ENCODE peak calls at places on chromosomes 2 and 18, in seven cellular contexts. U, R, N, K, E, T and P are unnamed samples.

GRCh38 chr18:26685438-26686173 is 137.3 kb upstream of the KCTD1 start:
- DNase-seq in U (no peak), R (no peak), N (no peak), K (no peak), E (no peak), T (no peak), P (no peak)

GRCh38 chr2:237858294-237859081 is 935 bp upstream of the RAMP1 start:
- DNase-seq in U (peak), R (peak), N (no peak), K (peak), E (peak), T (peak), P (peak)

GRCh38 chr2:60977562-60977895 is 40.0 kb upstream of the PEX13 start:
- DNase-seq in U (no peak), R (no peak), N (no peak), K (no peak), E (no peak), T (no peak), P (no peak)

GRCh38 chr2:162301151-162301804 is 17.2 kb downstream of the IFIH1 start:
- DNase-seq in U (peak), R (peak), N (peak), K (no peak), E (peak), T (peak), P (peak)

GRCh38 chr18:3710712-3711269 is 260.8 kb downstream of the TGIF1 start:
- DNase-seq in U (no peak), R (peak), N (peak), K (no peak), E (peak), T (peak), P (peak)

GRCh38 chr2:179171371-179171770 is 93.3 kb downstream of the SESTD1 start:
- DNase-seq in U (no peak), R (no peak), N (no peak), K (no peak), E (no peak), T (no peak), P (no peak)

GRCh38 chr2:229586012-229586411 is 128.3 kb downstream of the DNER start:
- DNase-seq in U (no peak), R (no peak), N (no peak), K (no peak), E (no peak), T (no peak), P (no peak)

GRCh38 chr18:68997845-68998244 is 200.0 kb downstream of the CCDC102B start:
- DNase-seq in U (no peak), R (no peak), N (no peak), K (no peak), E (no peak), T (no peak), P (no peak)

GRCh38 chr2:165902929-165903328 is 50.6 kb downstream of the TTC21B start:
- DNase-seq in U (no peak), R (no peak), N (no peak), K (no peak), E (peak), T (no peak), P (no peak)

GRCh38 chr2:55761024-55761423 is 67.4 kb upstream of the PNPT1 start:
- DNase-seq in U (no peak), R (no peak), N (no peak), K (no peak), E (no peak), T (no peak), P (no peak)

GRCh38 chr2:50614056-50614455 is 417.9 kb downstream of the NRXN1 start:
- DNase-seq in U (no peak), R (no peak), N (no peak), K (no peak), E (no peak), T (no peak), P (no peak)

GRCh38 chr2:152134488-152135280 is 35.8 kb upstream of the CACNB4 start:
- DNase-seq in U (no peak), R (no peak), N (no peak), K (no peak), E (no peak), T (no peak), P (no peak)

GRCh38 chr2:164657129-164657528 is 35.8 kb upstream of the GRB14 start:
- DNase-seq in U (no peak), R (no peak), N (no peak), K (no peak), E (peak), T (no peak), P (no peak)

GRCh38 chr2:208315081-208315788 is 49.2 kb downstream of the PIKFYVE start:
- DNase-seq in U (no peak), R (peak), N (no peak), K (no peak), E (peak), T (no peak), P (no peak)

GRCh38 chr2:164044637-164045036 is 308.8 kb upstream of the FIGN start:
- DNase-seq in U (no peak), R (no peak), N (no peak), K (no peak), E (no peak), T (no peak), P (no peak)

GRCh38 chr2:45299361-45299760 is 290.1 kb upstream of the SIX2 start:
- DNase-seq in U (no peak), R (no peak), N (no peak), K (no peak), E (no peak), T (no peak), P (no peak)

GRCh38 chr2:10097352-10098148 is 17.3 kb upstream of the CYS1 start:
- DNase-seq in U (no peak), R (peak), N (peak), K (peak), E (peak), T (peak), P (peak)

GRCh38 chr18:40222736-40223135 is 1732.3 kb upstream of the PIK3C3 start:
- DNase-seq in U (no peak), R (no peak), N (no peak), K (no peak), E (no peak), T (no peak), P (no peak)

GRCh38 chr2:204012081-204012653 is 75.6 kb downstream of the ICOS start:
- DNase-seq in U (no peak), R (no peak), N (no peak), K (no peak), E (no peak), T (no peak), P (no peak)

GRCh38 chr18:79867666-79868065 is 69.9 kb downstream of the KCNG2 start:
- DNase-seq in U (no peak), R (no peak), N (no peak), K (no peak), E (no peak), T (no peak), P (no peak)

GRCh38 chr2:235049069-235049468 is 97.3 kb downstream of the SH3BP4 start:
- DNase-seq in U (no peak), R (peak), N (no peak), K (no peak), E (no peak), T (no peak), P (no peak)

GRCh38 chr2:19238440-19238839 is 120.0 kb downstream of the OSR1 start:
- DNase-seq in U (no peak), R (no peak), N (no peak), K (no peak), E (no peak), T (no peak), P (no peak)

GRCh38 chr18:45688834-45689233 is 35.1 kb upstream of the SLC14A1 start:
- DNase-seq in U (peak), R (no peak), N (no peak), K (no peak), E (no peak), T (peak), P (no peak)

GRCh38 chr2:1373794-1374193 is 39.5 kb upstream of the TPO start:
- DNase-seq in U (no peak), R (no peak), N (no peak), K (no peak), E (no peak), T (no peak), P (no peak)

GRCh38 chr2:204920776-204921175 is 375.5 kb downstream of the PARD3B start:
- DNase-seq in U (no peak), R (no peak), N (no peak), K (no peak), E (no peak), T (no peak), P (no peak)

GRCh38 chr2:207162319-207162718 is 3.4 kb downstream of the KLF7 start:
- DNase-seq in U (no peak), R (no peak), N (no peak), K (no peak), E (peak), T (no peak), P (no peak)

GRCh38 chr2:153519260-153519875 is 40.8 kb upstream of the RPRM start:
- DNase-seq in U (peak), R (peak), N (no peak), K (no peak), E (peak), T (peak), P (peak)

GRCh38 chr2:100234141-100234540 is 88.2 kb downstream of the LONRF2 start:
- DNase-seq in U (no peak), R (no peak), N (no peak), K (no peak), E (no peak), T (no peak), P (no peak)

GRCh38 chr2:207896525-207897295 is 127.0 kb upstream of the FZD5 start:
- DNase-seq in U (no peak), R (no peak), N (no peak), K (no peak), E (no peak), T (no peak), P (no peak)

GRCh38 chr2:64770137-64770780 is 116.5 kb upstream of the SERTAD2 start:
- DNase-seq in U (no peak), R (no peak), N (no peak), K (no peak), E (peak), T (no peak), P (no peak)

GRCh38 chr18:9095297-9096012 is 7.0 kb upstream of the NDUFV2 start:
- DNase-seq in U (no peak), R (no peak), N (no peak), K (no peak), E (no peak), T (peak), P (no peak)